ENCODE peak calls at places on chromosomes 5 and 9, in ten cellular contexts. J is activated CD4-positive, alpha-beta T cell treated with anti-CD3 and anti-CD28 coated beads for 48 hours; H is AG20443; T is NCI-H510A; M is mammary epithelial cell; P is cardiac muscle cell; S is stimulated activated CD8-positive, alpha-beta memory T cell treated with anti-CD3 and anti-CD28 coated beads, Interleukin-7, amount 100 ng/mL, for 24 hours; F is pancreas; Q is T-helper 2 cell; C is activated naive CD4-positive, alpha-beta T cell treated with anti-CD3 and anti-CD28 coated beads for 36 hours. A is an unnamed sample.

GRCh38 chr9:72773570-72773969 is 179.3 kb downstream of the ALDH1A1 start:
- DNase-seq in J (no peak), H (no peak), T (no peak), M (peak), P (no peak), S (no peak), F (no peak), Q (no peak), C (no peak), A (no peak)

GRCh38 chr9:124697326-124698200 is 73.5 kb downstream of the NR6A1 start:
- DNase-seq in J (no peak), H (no peak), T (no peak), M (peak), P (peak), S (no peak), F (no peak), Q (no peak), C (no peak), A (no peak)

GRCh38 chr5:142779163-142779562 is 9.0 kb downstream of the ARHGAP26 start:
- DNase-seq in J (no peak), H (no peak), T (no peak), M (peak), P (peak), S (no peak), F (no peak), Q (no peak), C (no peak), A (no peak)

GRCh38 chr9:89756891-89757537 is 152.2 kb downstream of the GADD45G start:
- DNase-seq in J (no peak), H (no peak), T (no peak), M (no peak), P (peak), S (no peak), F (peak), Q (no peak), C (no peak), A (no peak)

GRCh38 chr5:73596705-73597328 is 29.2 kb upstream of the ARHGEF28 start:
- DNase-seq in J (peak), H (no peak), T (peak), M (no peak), P (peak), S (no peak), F (no peak), Q (no peak), C (peak), A (no peak)

GRCh38 chr9:35340046-35340445 is 149.9 kb upstream of the RUSC2 start:
- DNase-seq in J (no peak), H (no peak), T (no peak), M (no peak), P (peak), S (no peak), F (no peak), Q (no peak), C (no peak), A (no peak)

GRCh38 chr5:137734962-137735530 is 843 bp downstream of the KLHL3 start:
- DNase-seq in J (peak), H (peak), T (no peak), M (peak), P (peak), S (no peak), F (no peak), Q (no peak), C (peak), A (no peak)

GRCh38 chr9:4139201-4139600 is 160.7 kb downstream of the GLIS3 start:
- DNase-seq in J (no peak), H (no peak), T (no peak), M (no peak), P (no peak), S (no peak), F (no peak), Q (no peak), C (no peak), A (no peak)

GRCh38 chr5:57102905-57103255 is 71.0 kb upstream of the GPBP1 start:
- DNase-seq in J (no peak), H (no peak), T (no peak), M (no peak), P (no peak), S (no peak), F (no peak), Q (no peak), C (no peak), A (no peak)

GRCh38 chr5:553874-554273 is 29.6 kb upstream of the SLC9A3 start:
- DNase-seq in J (no peak), H (peak), T (no peak), M (peak), P (no peak), S (no peak), F (peak), Q (no peak), C (no peak), A (no peak)

GRCh38 chr9:133932176-133932575 is 59.9 kb downstream of the VAV2 start:
- DNase-seq in J (no peak), H (no peak), T (no peak), M (no peak), P (peak), S (no peak), F (no peak), Q (no peak), C (no peak), A (no peak)

GRCh38 chr5:174074369-174074768 is 28.9 kb downstream of the NSG2 start:
- DNase-seq in J (no peak), H (no peak), T (no peak), M (no peak), P (no peak), S (no peak), F (no peak), Q (no peak), C (no peak), A (no peak)

GRCh38 chr5:91928751-91929521 is 545.8 kb upstream of the ARRDC3 start:
- DNase-seq in J (no peak), H (peak), T (no peak), M (no peak), P (peak), S (no peak), F (no peak), Q (no peak), C (no peak), A (peak)

GRCh38 chr5:959581-960531 is 48.7 kb upstream of the NKD2 start:
- DNase-seq in J (no peak), H (no peak), T (no peak), M (no peak), P (no peak), S (no peak), F (no peak), Q (no peak), C (no peak), A (no peak)

GRCh38 chr9:131645078-131645776 is 94.6 kb downstream of the RAPGEF1 start:
- DNase-seq in J (peak), H (peak), T (peak), M (no peak), P (no peak), S (no peak), F (no peak), Q (no peak), C (peak), A (no peak)

GRCh38 chr9:134768332-134769083 is 112.1 kb upstream of the FCN2 start:
- DNase-seq in J (no peak), H (peak), T (no peak), M (no peak), P (no peak), S (no peak), F (no peak), Q (no peak), C (no peak), A (no peak)

GRCh38 chr9:119343161-119343720 is 26.0 kb downstream of the BRINP1 start:
- DNase-seq in J (no peak), H (no peak), T (no peak), M (no peak), P (no peak), S (no peak), F (no peak), Q (no peak), C (no peak), A (no peak)

GRCh38 chr5:100840364-100840763 is 62.7 kb downstream of the ST8SIA4 start:
- DNase-seq in J (peak), H (no peak), T (no peak), M (peak), P (peak), S (no peak), F (no peak), Q (no peak), C (peak), A (no peak)

GRCh38 chr9:94029932-94030317 is 54.3 kb upstream of the PTPDC1 start:
- DNase-seq in J (no peak), H (no peak), T (no peak), M (no peak), P (no peak), S (no peak), F (no peak), Q (no peak), C (no peak), A (no peak)

GRCh38 chr5:71533614-71534013 is 53.5 kb upstream of the MCCC2 start:
- DNase-seq in J (no peak), H (peak), T (no peak), M (peak), P (peak), S (no peak), F (no peak), Q (no peak), C (no peak), A (no peak)

GRCh38 chr5:23433534-23434306 is 73.7 kb upstream of the PRDM9 start:
- DNase-seq in J (no peak), H (no peak), T (no peak), M (no peak), P (no peak), S (no peak), F (no peak), Q (no peak), C (no peak), A (no peak)

GRCh38 chr5:122236270-122236669 is 75.8 kb upstream of the SNCAIP start:
- DNase-seq in J (no peak), H (no peak), T (no peak), M (peak), P (no peak), S (no peak), F (no peak), Q (no peak), C (no peak), A (no peak)

GRCh38 chr9:110815361-110815760 is 146.8 kb downstream of the MUSK start:
- DNase-seq in J (no peak), H (no peak), T (no peak), M (no peak), P (no peak), S (no peak), F (no peak), Q (no peak), C (no peak), A (no peak)

GRCh38 chr5:95669540-95669939 is 13.3 kb downstream of the SPATA9 start:
- DNase-seq in J (no peak), H (peak), T (no peak), M (no peak), P (peak), S (no peak), F (peak), Q (no peak), C (no peak), A (no peak)

GRCh38 chr5:95384485-95385213 is 6.5 kb upstream of the FAM81B start:
- DNase-seq in J (no peak), H (no peak), T (no peak), M (peak), P (no peak), S (no peak), F (no peak), Q (no peak), C (no peak), A (no peak)

GRCh38 chr9:132006657-132007370 is 72.9 kb downstream of the MED27 start:
- DNase-seq in J (peak), H (no peak), T (peak), M (peak), P (peak), S (no peak), F (no peak), Q (peak), C (peak), A (peak)

GRCh38 chr9:112971415-112971814 is 40.6 kb downstream of the ZNF883 start:
- DNase-seq in J (peak), H (peak), T (no peak), M (peak), P (peak), S (no peak), F (no peak), Q (no peak), C (peak), A (no peak)

GRCh38 chr5:98314262-98314661 is 459.2 kb upstream of the RGMB start:
- DNase-seq in J (no peak), H (peak), T (no peak), M (peak), P (peak), S (no peak), F (no peak), Q (no peak), C (no peak), A (no peak)

GRCh38 chr5:133120156-133120750 is 68.4 kb downstream of the HSPA4 start:
- DNase-seq in J (no peak), H (no peak), T (no peak), M (no peak), P (no peak), S (no peak), F (no peak), Q (no peak), C (no peak), A (no peak)

GRCh38 chr5:108516771-108517170 is 134.9 kb upstream of the FBXL17 start:
- DNase-seq in J (no peak), H (no peak), T (no peak), M (no peak), P (no peak), S (no peak), F (no peak), Q (no peak), C (no peak), A (no peak)